ENCODE peak calls at places on chromosomes 1 and 21, in six cellular contexts. T is B cell, N is ELR, B is T-helper 1 cell, Z is G401, I is HS-5. P is an unnamed sample.

GRCh38 chr1:35449334-35450008 is 107.7 kb downstream of the KIAA0319L start:
- DNase-seq in T (no peak), N (peak), B (no peak), Z (no peak), I (peak), P (peak)

GRCh38 chr1:41739061-41739955 is 179.4 kb downstream of the HIVEP3 start:
- DNase-seq in T (peak), N (peak), B (peak), Z (peak), I (no peak), P (no peak)

GRCh38 chr1:17438176-17438976 is 1.1 kb downstream of the RCC2 start:
- DNase-seq in T (peak), N (peak), B (peak), Z (peak), I (no peak), P (no peak)

GRCh38 chr1:225892307-225892706 is 3.4 kb upstream of the LEFTY1 start:
- DNase-seq in T (no peak), N (no peak), B (no peak), Z (no peak), I (no peak), P (no peak)

GRCh38 chr1:234515821-234516241 is 36.9 kb upstream of the TARBP1 start:
- DNase-seq in T (no peak), N (peak), B (no peak), Z (no peak), I (peak), P (no peak)

GRCh38 chr21:35529141-35529863 is 480.2 kb upstream of the RUNX1 start:
- DNase-seq in T (peak), N (peak), B (no peak), Z (no peak), I (no peak), P (no peak)

GRCh38 chr1:47229031-47229831 is 2.8 kb downstream of the TAL1 start:
- DNase-seq in T (peak), N (no peak), B (no peak), Z (no peak), I (no peak), P (no peak)

GRCh38 chr1:51272916-51273315 is 36.8 kb downstream of the RNF11 start:
- DNase-seq in T (no peak), N (no peak), B (no peak), Z (no peak), I (no peak), P (no peak)

GRCh38 chr1:232635778-232636356 is 5.9 kb upstream of the SIPA1L2 start:
- DNase-seq in T (peak), N (peak), B (no peak), Z (peak), I (no peak), P (no peak)

GRCh38 chr1:101236546-101237228 is at the start of gene S1PR1:
- DNase-seq in T (peak), N (peak), B (peak), Z (no peak), I (no peak), P (peak)

GRCh38 chr1:83626603-83627002 is 372.3 kb downstream of the TTLL7 start:
- DNase-seq in T (peak), N (no peak), B (no peak), Z (peak), I (no peak), P (no peak)

GRCh38 chr1:40981702-40982448 is 2.4 kb downstream of the CTPS1 start:
- DNase-seq in T (no peak), N (no peak), B (no peak), Z (no peak), I (no peak), P (no peak)

GRCh38 chr1:59263116-59263515 is 33.8 kb upstream of the FGGY start:
- DNase-seq in T (no peak), N (no peak), B (no peak), Z (no peak), I (no peak), P (no peak)

GRCh38 chr1:64917328-64917861 is 49.0 kb downstream of the JAK1 start:
- DNase-seq in T (no peak), N (peak), B (no peak), Z (peak), I (peak), P (peak)

GRCh38 chr21:43762303-43763128 is 13.6 kb downstream of the CSTB start:
- DNase-seq in T (no peak), N (no peak), B (no peak), Z (no peak), I (no peak), P (peak)

GRCh38 chr1:31381394-31382287 is 8.8 kb upstream of the FABP3 start:
- DNase-seq in T (no peak), N (no peak), B (no peak), Z (no peak), I (no peak), P (no peak)

GRCh38 chr1:206557636-206558473 is 50.5 kb downstream of the RASSF5 start:
- DNase-seq in T (peak), N (no peak), B (peak), Z (no peak), I (no peak), P (no peak)

GRCh38 chr21:34020934-34021553 is 52.3 kb upstream of the MRPS6 start:
- DNase-seq in T (no peak), N (no peak), B (no peak), Z (peak), I (no peak), P (no peak)

GRCh38 chr1:117146570-117147340 is 25.2 kb upstream of the TRIM45 start:
- DNase-seq in T (no peak), N (peak), B (no peak), Z (no peak), I (peak), P (no peak)

GRCh38 chr1:19557609-19558051 is 72.3 kb upstream of the CAPZB start:
- DNase-seq in T (no peak), N (peak), B (no peak), Z (no peak), I (no peak), P (no peak)

GRCh38 chr1:181083842-181084605 is 4.5 kb upstream of the IER5 start:
- DNase-seq in T (peak), N (peak), B (peak), Z (peak), I (no peak), P (no peak)

GRCh38 chr21:43603641-43604504 is 55.4 kb downstream of the HSF2BP start:
- DNase-seq in T (no peak), N (peak), B (no peak), Z (no peak), I (no peak), P (no peak)

GRCh38 chr1:241972703-241973375 is 15.3 kb downstream of the BECN2 start:
- DNase-seq in T (no peak), N (peak), B (no peak), Z (no peak), I (no peak), P (no peak)

P was measured in keratinocyte.